ENCODE peak calls at places on chromosomes 11 and 22, in four cellular contexts. C is endothelial cell of umbilical vein, A is adrenal gland, W is right lobe of liver. M is an unnamed sample.

GRCh38 chr11:9774591-9775392 is 110.9 kb downstream of the SWAP70 start:
- DNase-seq in C (peak; percentile 35), A (no peak), W (no peak), M (no peak)

GRCh38 chr22:36563898-36564297 is 34.9 kb upstream of the EIF3D start:
- DNase-seq in W (no peak), C (no peak), A (no peak), M (no peak)

GRCh38 chr22:24559471-24559870 is 3.7 kb downstream of the SNRPD3 start:
- DNase-seq in A (no peak), W (no peak), C (no peak), M (no peak)

GRCh38 chr11:43589601-43590250 is 90.8 kb upstream of the HSD17B12 start:
- DNase-seq in A (no peak), C (no peak), W (no peak), M (no peak)

GRCh38 chr11:71996517-71996916 is 2.2 kb upstream of the IL18BP start:
- DNase-seq in A (no peak), W (no peak), C (no peak), M (no peak)

GRCh38 chr11:21658654-21659193 is 534.2 kb upstream of the ANO5 start:
- DNase-seq in A (no peak), C (no peak), W (no peak), M (no peak)

GRCh38 chr22:37426532-37427127 is 649 bp downstream of the ELFN2 start:
- DNase-seq in W (no peak), C (no peak), A (no peak), M (no peak)

GRCh38 chr11:16511109-16511806 is 154.9 kb upstream of the SOX6 start:
- DNase-seq in A (no peak), W (no peak), C (no peak), M (no peak)

GRCh38 chr22:38315801-38316339 is 1.4 kb downstream of the CSNK1E start:
- DNase-seq in C (no peak), W (no peak), A (no peak), M (no peak)

GRCh38 chr11:132858203-132858602 is 674.1 kb downstream of the OPCML start:
- DNase-seq in A (no peak), C (no peak), W (no peak), M (no peak)

GRCh38 chr22:46077669-46078099 is 72.6 kb upstream of the PPARA start:
- DNase-seq in A (peak; percentile 35), C (no peak), W (peak; percentile 23), M (no peak)

GRCh38 chr11:66962247-66962646 is 4.1 kb upstream of the PC start:
- DNase-seq in A (no peak), W (no peak), C (no peak), M (no peak)

GRCh38 chr11:102560555-102561011 is 30.0 kb upstream of the MMP7 start:
- DNase-seq in W (no peak), A (no peak), C (no peak), M (no peak)
- H3K4me3 ChIP-seq in W (no peak overlapping the region), A (no peak overlapping the region), C (no peak overlapping the region), M (peak overlapping the region; percentile 16)

DNA sequence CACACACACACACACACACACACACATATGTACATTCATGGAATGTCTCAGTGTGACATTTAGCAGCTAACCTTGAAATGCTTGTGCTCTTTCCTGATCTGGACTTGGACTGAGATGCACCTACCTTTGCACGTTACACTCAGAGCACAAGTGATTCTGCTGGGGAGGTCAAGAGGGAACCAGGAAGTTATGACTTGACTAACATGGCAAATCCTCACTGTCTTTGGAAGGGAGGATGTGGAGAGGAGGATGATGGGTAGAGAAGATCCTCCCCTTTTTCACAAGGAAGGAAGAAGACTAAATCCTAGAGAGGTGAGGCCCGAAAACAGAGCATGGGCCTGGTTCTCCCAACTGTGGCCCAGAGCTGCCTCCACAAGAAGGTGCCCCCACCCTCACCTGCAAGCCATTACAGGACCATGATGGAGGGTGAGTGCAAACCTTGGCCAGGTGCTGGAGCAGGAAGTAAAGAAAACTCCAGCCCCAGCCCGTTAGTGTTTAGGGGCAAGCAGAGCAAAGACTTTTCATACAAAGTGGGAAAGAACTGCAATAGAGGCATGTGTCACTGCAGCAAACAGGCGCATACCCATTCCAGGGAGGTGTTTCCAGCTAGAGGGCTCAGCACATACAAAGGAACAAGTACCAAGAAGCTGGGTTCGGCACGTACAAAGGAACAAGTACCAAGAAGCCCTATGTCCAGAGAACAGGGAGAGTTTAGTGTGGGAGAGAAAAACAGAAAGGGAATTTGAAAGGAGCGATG is 26.4 kb downstream of the SCN4B start:
- DNase-seq in C (no peak), A (no peak), W (no peak), M (no peak)
- TF ChIP-seq POLR2A in C (no peak), A (no peak), W (no peak), M (no peak)

GRCh38 chr11:83033367-83033766 is 38.3 kb downstream of the RAB30 start:
- DNase-seq in A (no peak), C (no peak), W (no peak), M (no peak)
- H3K4me3 ChIP-seq in A (no peak overlapping the region), C (no peak overlapping the region), W (no peak overlapping the region), M (no peak overlapping the region)

GRCh38 chr11:45180888-45181594 is 34.6 kb downstream of the PRDM11 start:
- DNase-seq in A (peak; percentile 83), C (peak; percentile 59), W (peak; percentile 63), M (peak; percentile 83)
- TF ChIP-seq POLR2A in A (no peak), C (peak; percentile 40), W (no peak), M (no peak)

GRCh38 chr11:116262370-116262769 is 510.4 kb downstream of the BUD13 start:
- DNase-seq in A (no peak), W (no peak), C (no peak), M (no peak)
- H3K4me3 ChIP-seq in A (no peak overlapping the region), W (no peak overlapping the region), C (no peak overlapping the region), M (no peak overlapping the region)

DNA sequence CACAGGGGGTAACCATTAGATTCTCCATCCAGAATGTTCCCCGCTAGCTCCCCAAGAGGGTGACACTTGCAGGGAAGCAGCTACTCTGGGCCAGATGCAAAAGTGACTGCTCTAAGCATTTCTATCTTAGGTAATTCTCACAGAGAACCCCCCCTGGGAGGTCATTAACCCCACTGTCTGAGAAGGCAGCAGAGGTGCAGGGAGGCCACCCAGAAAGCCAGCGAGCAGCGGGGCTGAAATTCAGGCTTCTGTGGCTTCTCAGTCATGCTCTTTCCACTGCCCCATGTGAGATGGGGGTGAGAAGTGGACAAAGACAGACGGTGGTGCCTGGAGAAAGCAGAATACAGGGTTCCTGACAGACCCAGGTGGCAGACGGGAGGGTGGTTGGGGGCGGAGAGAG is 114.4 kb upstream of the ASPHD2 start:
- DNase-seq in C (no peak), W (no peak), A (no peak), M (no peak)
- TF ChIP-seq POLR2A in C (no peak), W (no peak), A (no peak), M (no peak)

GRCh38 chr22:49943771-49944398 is 16.7 kb upstream of the PIM3 start:
- DNase-seq in C (no peak), W (no peak), A (no peak), M (no peak)
- H3K4me3 ChIP-seq in C (no peak overlapping the region), W (peak overlapping the region; percentile 18), A (no peak overlapping the region), M (no peak overlapping the region)

M was measured in Peyer's patch.